ENCODE peak calls at places on chromosomes 5 and 9, in five cellular contexts. B is naive thymus-derived CD4-positive, alpha-beta T cell; V is left ventricle myocardium inferior; N is lower lobe of right lung; L is substantia nigra. X is an unnamed sample.

GRCh38 chr5:173625686-173626500 is 9.4 kb upstream of the BOD1 start:
- DNase-seq in B (no peak), V (no peak), N (no peak), L (no peak), X (no peak)

GRCh38 chr9:20608582-20608981 is 13.7 kb downstream of the MLLT3 start:
- DNase-seq in B (no peak), V (no peak), N (no peak), L (no peak), X (no peak)

GRCh38 chr9:81979196-81979595 is 9.4 kb upstream of the SPATA31D1 start:
- DNase-seq in B (no peak), V (no peak), N (no peak), L (no peak), X (no peak)

GRCh38 chr9:74942801-74943200 is 9.9 kb downstream of the C9orf40 start:
- DNase-seq in B (no peak), V (no peak), N (no peak), L (no peak), X (no peak)

GRCh38 chr5:119951330-119951934 is 322.1 kb downstream of the FAM170A start:
- DNase-seq in B (no peak), V (no peak), N (no peak), L (no peak), X (no peak)

GRCh38 chr5:89346573-89346972 is 463.6 kb upstream of the MEF2C start:
- DNase-seq in B (no peak), V (no peak), N (no peak), L (no peak), X (no peak)

GRCh38 chr9:91720746-91721705 is 229.0 kb downstream of the ROR2 start:
- DNase-seq in B (no peak), V (no peak), N (no peak), L (no peak), X (no peak)

GRCh38 chr9:131693163-131693562 is 46.7 kb downstream of the RAPGEF1 start:
- DNase-seq in B (no peak), V (no peak), N (no peak), L (no peak), X (no peak)

GRCh38 chr5:119943148-119943547 is 313.8 kb downstream of the FAM170A start:
- DNase-seq in B (no peak), V (no peak), N (no peak), L (no peak), X (no peak)

GRCh38 chr9:101737705-101738565 is 512 bp downstream of the GRIN3A start:
- DNase-seq in B (no peak), V (peak; percentile 12), N (peak; percentile 30), L (no peak), X (no peak)

GRCh38 chr9:94717656-94718225 is 8.8 kb upstream of the AOPEP start:
- DNase-seq in B (no peak), V (no peak), N (no peak), L (no peak), X (no peak)

GRCh38 chr9:128070874-128071273 is 2.8 kb downstream of the SLC25A25 start:
- DNase-seq in B (no peak), V (no peak), N (no peak), L (peak; percentile 46), X (no peak)

GRCh38 chr5:1103505-1104326 is 8.1 kb downstream of the SLC12A7 start:
- DNase-seq in B (peak; percentile 37), V (peak; percentile 88), N (peak; percentile 81), L (peak; percentile 23), X (no peak)

GRCh38 chr9:101562966-101563365 is 29.3 kb downstream of the RNF20 start:
- DNase-seq in B (no peak), V (no peak), N (no peak), L (no peak), X (no peak)

GRCh38 chr9:14515564-14516198 is 177.6 kb downstream of the ZDHHC21 start:
- DNase-seq in B (no peak), V (no peak), N (no peak), L (no peak), X (no peak)

GRCh38 chr5:75286211-75286773 is 49.6 kb upstream of the ANKRD31 start:
- DNase-seq in B (no peak), V (no peak), N (no peak), L (no peak), X (no peak)

DNA sequence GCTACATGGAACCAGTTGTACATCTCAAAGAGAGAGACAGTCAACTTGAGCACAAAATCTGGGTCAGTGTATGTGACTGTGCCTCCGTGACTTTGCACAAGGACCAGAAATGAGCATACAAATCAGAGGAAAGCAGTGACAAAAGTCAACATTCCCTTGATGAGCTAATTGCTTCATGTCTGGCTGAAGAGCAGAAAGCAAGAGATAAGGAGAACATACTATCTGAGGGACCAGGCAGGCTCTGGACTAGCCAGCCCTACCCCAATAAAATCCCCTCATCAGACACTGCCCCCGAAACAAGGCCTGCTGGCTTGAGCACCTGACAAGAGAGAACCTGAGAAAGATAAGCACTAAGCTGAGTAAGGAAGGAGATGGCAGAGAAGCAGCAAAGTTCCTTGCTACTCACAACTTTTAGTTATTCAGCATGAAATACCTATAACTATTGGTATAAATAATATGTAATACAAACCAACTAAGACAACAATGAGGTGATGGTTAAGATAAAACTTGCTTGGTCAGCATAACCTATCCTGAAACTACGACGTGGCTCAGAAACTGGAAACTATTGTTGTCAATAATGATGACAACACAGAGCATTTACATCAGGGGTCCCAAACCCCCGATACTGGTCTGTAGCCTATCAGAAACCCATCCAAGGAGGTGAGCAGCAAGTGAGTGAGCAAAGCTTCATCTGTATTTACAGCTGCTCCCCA is 9.5 kb downstream of the SIL1 start:
- DNase-seq in B (no peak), V (no peak), N (no peak), L (no peak), X (no peak)
- H3K27ac ChIP-seq in B (no peak overlapping the region), V (no peak overlapping the region), N (no peak overlapping the region), L (no peak overlapping the region), X (no peak overlapping the region)

GRCh38 chr5:141603912-141604311 is 14.9 kb downstream of the DIAPH1 start:
- DNase-seq in B (no peak), V (no peak), N (no peak), L (no peak), X (no peak)

GRCh38 chr5:141597814-141598213 is 21.0 kb downstream of the DIAPH1 start:
- DNase-seq in B (no peak), V (no peak), N (no peak), L (no peak), X (no peak)

GRCh38 chr5:141596867-141597266 is 21.9 kb downstream of the DIAPH1 start:
- DNase-seq in B (no peak), V (no peak), N (no peak), L (no peak), X (no peak)

GRCh38 chr5:141597394-141597793 is 21.4 kb downstream of the DIAPH1 start:
- DNase-seq in B (no peak), V (no peak), N (no peak), L (no peak), X (no peak)

GRCh38 chr5:141598389-141599360 is 20.1 kb downstream of the DIAPH1 start:
- DNase-seq in B (no peak), V (no peak), N (no peak), L (no peak), X (no peak)
- H3K27ac ChIP-seq in B (peak overlapping the region; percentile 43), V (peak overlapping the region; percentile 87), N (peak overlapping the region; percentile 31), L (no peak overlapping the region), X (no peak overlapping the region)

DNA sequence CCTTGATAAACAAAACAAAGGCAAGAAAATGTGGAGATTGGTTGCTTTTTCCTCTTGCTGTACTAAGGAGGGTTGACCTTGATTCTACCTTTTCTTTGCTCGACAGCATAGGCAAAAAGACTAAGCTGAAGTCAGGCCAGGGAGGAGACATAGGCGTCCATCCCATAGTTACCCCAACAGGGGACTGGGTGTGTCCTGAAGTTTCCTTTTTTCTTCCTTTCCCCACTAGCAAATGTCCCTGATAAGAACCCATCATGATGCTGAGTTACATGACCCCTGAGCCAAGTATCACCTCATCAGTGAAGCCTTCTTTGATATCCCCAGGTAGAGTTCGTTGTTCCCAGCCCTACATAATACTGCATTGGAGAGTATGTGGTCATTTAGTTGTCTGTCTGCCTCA is 9.9 kb upstream of the SHROOM1 start:
- DNase-seq in B (no peak), V (no peak), N (no peak), L (no peak), X (no peak)
- H3K27ac ChIP-seq in B (no peak overlapping the region), V (peak overlapping the region; percentile 60), N (peak overlapping the region; percentile 75), L (peak overlapping the region; percentile 22), X (peak overlapping the region; percentile 67)

GRCh38 chr5:113118765-113119164 is 142.2 kb downstream of the DCP2 start:
- DNase-seq in B (no peak), V (peak; percentile 22), N (no peak), L (no peak), X (no peak)

GRCh38 chr5:113122053-113122452 is 145.5 kb downstream of the DCP2 start:
- DNase-seq in B (no peak), V (peak; percentile 41), N (no peak), L (no peak), X (no peak)

GRCh38 chr5:113117543-113118110 is 141.0 kb downstream of the DCP2 start:
- DNase-seq in B (no peak), V (no peak), N (no peak), L (no peak), X (no peak)

GRCh38 chr5:113118298-113118697 is 141.7 kb downstream of the DCP2 start:
- DNase-seq in B (no peak), V (no peak), N (no peak), L (no peak), X (no peak)

GRCh38 chr5:113119271-113119924 is 142.8 kb downstream of the DCP2 start:
- DNase-seq in B (no peak), V (peak; percentile 86), N (peak; percentile 48), L (peak; percentile 22), X (no peak)
- H3K27ac ChIP-seq in B (no peak overlapping the region), V (peak overlapping the region; percentile 77), N (peak overlapping the region; percentile 38), L (no peak overlapping the region), X (no peak overlapping the region)

DNA sequence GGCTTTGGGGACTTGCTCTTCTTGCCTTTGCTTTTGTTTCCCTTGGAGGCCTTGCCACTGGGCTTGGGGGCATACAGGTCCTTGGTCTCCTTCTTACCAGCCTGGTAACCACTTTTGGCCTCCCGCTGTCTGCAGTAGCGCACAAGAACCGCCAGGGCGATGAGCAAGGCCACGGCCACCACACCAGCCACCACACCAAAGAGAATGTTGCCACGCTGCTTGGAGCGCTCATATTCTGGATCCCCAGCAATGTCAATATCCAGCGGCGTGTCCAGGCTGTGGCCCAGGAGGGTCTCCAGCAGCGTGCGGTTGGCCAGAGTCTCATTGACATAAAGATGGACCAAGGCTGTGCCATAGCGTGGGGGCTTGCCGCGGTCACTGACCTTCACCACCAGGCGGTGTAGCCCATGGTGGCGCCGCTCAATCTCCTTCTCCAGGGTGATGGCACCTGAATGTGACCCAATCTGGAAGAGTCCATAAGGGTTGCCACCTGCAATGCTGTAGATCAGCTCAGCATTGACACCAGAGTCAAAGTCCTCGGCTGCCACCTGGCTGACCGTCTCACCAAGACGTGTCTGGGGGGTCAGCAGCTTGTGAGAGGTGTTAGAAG is 14.5 kb downstream of the PCDH1 start:
- DNase-seq in B (no peak), V (no peak), N (no peak), L (no peak), X (no peak)
- H3K27ac ChIP-seq in B (no peak overlapping the region), V (no peak overlapping the region), N (no peak overlapping the region), L (no peak overlapping the region), X (no peak overlapping the region)

X was measured in caudate nucleus.